ENCODE peak calls at places on chromosomes 12 and 14, in four cellular contexts. E is NCI-H2081; A is stimulated activated naive B cell treated with anti-CD40 and anti-IgM and Interleukin-4, amounts not matched to agents 10 μg/mL and 1 μg/mL and 100 μg/mL, for 72 hours; K is AG08396. S is an unnamed sample.

GRCh38 chr14:30298266-30298795 is 260.6 kb upstream of the G2E3 start:
- DNase-seq in E (no peak), A (no peak), K (no peak), S (no peak)

GRCh38 chr12:98053202-98053601 is 462.2 kb upstream of the TMPO start:
- DNase-seq in E (peak; percentile 6), A (no peak), K (no peak), S (no peak)

GRCh38 chr14:63180017-63180416 is 24.2 kb upstream of the RHOJ start:
- DNase-seq in E (no peak), A (no peak), K (no peak), S (no peak)

GRCh38 chr12:131075611-131076010 is 121.9 kb downstream of the ADGRD1 start:
- DNase-seq in E (no peak), A (no peak), K (no peak), S (no peak)

GRCh38 chr12:111126331-111126730 is 206.0 kb upstream of the MYL2 start:
- DNase-seq in E (no peak), A (no peak), K (no peak), S (no peak)

GRCh38 chr14:55136241-55136640 is 7.2 kb downstream of the LGALS3 start:
- DNase-seq in E (no peak), A (no peak), K (peak; percentile 46), S (no peak)

GRCh38 chr12:30990776-30991175 is 64.2 kb downstream of the TSPAN11 start:
- DNase-seq in E (no peak), A (no peak), K (no peak), S (no peak)

GRCh38 chr12:13811061-13811460 is 170.3 kb downstream of the GRIN2B start:
- DNase-seq in E (no peak), A (no peak), K (no peak), S (no peak)

GRCh38 chr14:72060917-72061316 is 128.7 kb downstream of the RGS6 start:
- DNase-seq in E (no peak), A (no peak), K (no peak), S (no peak)

GRCh38 chr12:109764123-109764522 is 50.5 kb downstream of the FAM222A start:
- DNase-seq in E (no peak), A (no peak), K (no peak), S (no peak)

GRCh38 chr14:52733824-52734223 is 3.9 kb downstream of the STYX start:
- DNase-seq in E (no peak), A (no peak), K (no peak), S (no peak)

GRCh38 chr12:52980096-52980694 is 26.1 kb upstream of the EIF4B start:
- DNase-seq in E (no peak), A (no peak), K (no peak), S (no peak)

GRCh38 chr12:1716911-1717310 is 26.0 kb downstream of the ADIPOR2 start:
- DNase-seq in E (no peak), A (no peak), K (no peak), S (no peak)

GRCh38 chr14:100408350-100409015 is 85.3 kb downstream of the SLC25A47 start:
- DNase-seq in E (no peak), A (no peak), K (no peak), S (no peak)

GRCh38 chr12:110619534-110619953 is 5.6 kb downstream of the TCTN1 start:
- DNase-seq in E (no peak), A (peak; percentile 68), K (no peak), S (no peak)

GRCh38 chr12:115185529-115185928 is 501.6 kb upstream of the TBX3 start:
- DNase-seq in E (no peak), A (no peak), K (no peak), S (no peak)

GRCh38 chr14:20551606-20552005 is 9.2 kb downstream of the RNASE9 start:
- DNase-seq in E (no peak), A (no peak), K (no peak), S (no peak)

GRCh38 chr14:90760055-90760444 is 56.2 kb downstream of the TTC7B start:
- DNase-seq in E (no peak), A (no peak), K (no peak), S (no peak)

GRCh38 chr12:91053951-91054715 is 3.7 kb downstream of the KERA start:
- DNase-seq in E (no peak), A (no peak), K (peak; percentile 5), S (no peak)

GRCh38 chr12:52126605-52127578 is 47.4 kb downstream of the SMIM41 start:
- DNase-seq in E (no peak), A (no peak), K (peak; percentile 2), S (no peak)

GRCh38 chr12:34405286-34406227 is 383.3 kb downstream of the ALG10 start:
- DNase-seq in E (no peak), A (peak; percentile 0), K (peak; percentile 0), S (no peak)

GRCh38 chr12:57756406-57757341 is 1.8 kb downstream of the MARCHF9 start:
- DNase-seq in E (peak; percentile 69), A (peak; percentile 49), K (no peak), S (peak; percentile 85)

S was measured in GM19239.